ENCODE peak calls at places on chromosome 13, in five cellular contexts. B is effector memory CD4-positive, alpha-beta T cell; X is adrenal gland; T is BJ; L is WERI-Rb-1. I is an unnamed sample.

GRCh38 chr13:71218960-71219359 is 648.0 kb downstream of the DACH1 start:
- DNase-seq in B (no peak), X (no peak), T (no peak), L (peak), I (no peak)

GRCh38 chr13:51230473-51231105 is 8.4 kb downstream of the FAM124A start:
- DNase-seq in B (no peak), X (peak), T (no peak), L (peak), I (peak)

GRCh38 chr13:29908917-29909755 is 58.7 kb upstream of the UBL3 start:
- DNase-seq in B (no peak), X (no peak), T (no peak), L (peak), I (no peak)

GRCh38 chr13:83536153-83536552 is 346.1 kb downstream of the SLITRK1 start:
- DNase-seq in B (no peak), X (no peak), T (no peak), L (no peak), I (no peak)

GRCh38 chr13:47945738-47946137 is 55.3 kb downstream of the SUCLA2 start:
- DNase-seq in B (no peak), X (no peak), T (no peak), L (no peak), I (no peak)

GRCh38 chr13:73702419-73703071 is 431.7 kb downstream of the KLF12 start:
- DNase-seq in B (peak), X (no peak), T (no peak), L (no peak), I (no peak)

GRCh38 chr13:34179481-34179880 is 361.5 kb downstream of the RFC3 start:
- DNase-seq in B (no peak), X (no peak), T (no peak), L (no peak), I (no peak)

GRCh38 chr13:42592915-42593718 is 19.2 kb downstream of the TNFSF11 start:
- DNase-seq in B (no peak), X (no peak), T (no peak), L (no peak), I (no peak)

GRCh38 chr13:67725999-67726398 is 495.9 kb upstream of the PCDH9 start:
- DNase-seq in B (no peak), X (no peak), T (no peak), L (no peak), I (no peak)

GRCh38 chr13:37295046-37295445 is 189.6 kb upstream of the CSNK1A1L start:
- DNase-seq in B (no peak), X (no peak), T (no peak), L (no peak), I (no peak)

GRCh38 chr13:87057807-87058520 is 613.2 kb upstream of the SLITRK5 start:
- DNase-seq in B (no peak), X (no peak), T (no peak), L (no peak), I (no peak)

GRCh38 chr13:21688056-21688455 is 17.2 kb downstream of the FGF9 start:
- DNase-seq in B (no peak), X (no peak), T (no peak), L (no peak), I (no peak)

GRCh38 chr13:28885191-28885590 is 65.1 kb downstream of the MTUS2 start:
- DNase-seq in B (no peak), X (no peak), T (no peak), L (no peak), I (no peak)

GRCh38 chr13:56713656-56714055 is 427.1 kb upstream of the PRR20A start:
- DNase-seq in B (no peak), X (no peak), T (no peak), L (no peak), I (no peak)

GRCh38 chr13:60164490-60164889 is 762 bp upstream of the DIAPH3 start:
- DNase-seq in B (no peak), X (no peak), T (no peak), L (no peak), I (peak)

GRCh38 chr13:62049992-62050391 is 634.3 kb upstream of the PCDH20 start:
- DNase-seq in B (no peak), X (no peak), T (no peak), L (no peak), I (no peak)

GRCh38 chr13:46914341-46914740 is 17.5 kb upstream of the HTR2A start:
- DNase-seq in B (no peak), X (no peak), T (no peak), L (no peak), I (no peak)

GRCh38 chr13:110216403-110217041 is 90.4 kb downstream of the COL4A1 start:
- DNase-seq in B (no peak), X (peak), T (no peak), L (no peak), I (no peak)

GRCh38 chr13:75347457-75347856 is 134.5 kb downstream of the TBC1D4 start:
- DNase-seq in B (no peak), X (no peak), T (no peak), L (no peak), I (no peak)

GRCh38 chr13:97496511-97496910 is 62.5 kb downstream of the RAP2A start:
- DNase-seq in B (no peak), X (no peak), T (no peak), L (no peak), I (no peak)

GRCh38 chr13:42574011-42574410 is at the start of gene TNFSF11:
- DNase-seq in B (no peak), X (no peak), T (no peak), L (no peak), I (no peak)

GRCh38 chr13:109331898-109332297 is 454.5 kb downstream of the IRS2 start:
- DNase-seq in B (no peak), X (no peak), T (peak), L (no peak), I (no peak)

GRCh38 chr13:46668302-46668720 is 115.3 kb downstream of the LRCH1 start:
- DNase-seq in B (no peak), X (peak), T (peak), L (no peak), I (peak)

DNA sequence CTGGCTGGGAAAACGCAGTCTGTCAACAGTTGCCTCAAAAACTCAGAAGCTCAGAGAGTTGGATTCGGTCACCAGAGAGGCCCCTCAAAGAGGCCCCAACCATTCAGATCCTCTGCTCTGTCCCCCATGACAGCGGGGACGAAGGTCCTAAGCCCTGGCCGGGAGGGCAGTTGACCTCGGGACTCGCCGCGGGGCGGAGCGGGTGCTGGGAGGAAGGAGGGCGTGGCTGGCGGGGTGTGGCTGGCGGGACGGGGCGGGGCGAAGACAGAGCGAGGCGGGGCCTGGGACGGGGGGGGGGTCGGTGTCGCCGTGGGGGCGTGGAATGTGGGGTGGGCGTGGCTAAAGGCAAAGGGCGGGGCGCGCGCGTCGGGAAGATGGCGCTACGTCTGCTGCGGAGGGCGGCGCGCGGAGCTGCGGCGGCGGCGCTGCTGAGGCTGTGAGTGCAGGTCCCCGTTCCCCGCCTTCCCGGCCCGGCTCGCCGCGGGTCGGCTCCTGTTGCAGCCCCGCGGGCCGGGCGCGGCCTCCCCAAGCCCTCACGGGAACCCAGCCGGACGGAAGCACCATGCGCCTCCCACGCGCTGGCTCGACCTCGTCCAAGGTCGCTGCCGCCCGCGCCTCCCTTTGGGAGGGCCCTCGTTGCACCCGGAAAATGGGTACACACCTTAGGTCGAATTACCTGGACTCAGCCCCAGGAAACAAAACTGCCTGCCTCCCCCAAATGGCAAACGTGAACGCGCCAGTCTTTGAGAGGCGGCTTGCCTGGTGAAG is 105.2 kb downstream of the TM9SF2 start:
- DNase-seq in B (peak), X (peak), T (no peak), L (peak), I (peak)
- H3K4me3 ChIP-seq in B (peak), X (peak), T (peak), L (peak), I (peak)

GRCh38 chr13:40774672-40775071 is 3.7 kb upstream of the MRPS31 start:
- DNase-seq in B (no peak), X (no peak), T (no peak), L (no peak), I (no peak)

GRCh38 chr13:40777166-40777956 is 6.4 kb upstream of the MRPS31 start:
- DNase-seq in B (no peak), X (peak), T (no peak), L (peak), I (peak)

GRCh38 chr13:40777957-40778235 is 6.9 kb upstream of the MRPS31 start:
- DNase-seq in B (no peak), X (no peak), T (no peak), L (no peak), I (no peak)

GRCh38 chr13:40776232-40776631 is 5.2 kb upstream of the MRPS31 start:
- DNase-seq in B (no peak), X (no peak), T (no peak), L (no peak), I (no peak)

GRCh38 chr13:40776681-40777165 is 5.7 kb upstream of the MRPS31 start:
- DNase-seq in B (peak), X (no peak), T (no peak), L (no peak), I (no peak)
- H3K4me3 ChIP-seq in B (peak), X (no peak), T (no peak), L (no peak), I (no peak)

GRCh38 chr13:49454388-49455015 is 10.4 kb downstream of the SETDB2 start:
- DNase-seq in B (no peak), X (no peak), T (peak), L (no peak), I (no peak)
- H3K4me3 ChIP-seq in B (no peak), X (no peak), T (peak), L (no peak), I (no peak)

GRCh38 chr13:111868716-111869115 is 198.2 kb upstream of the SOX1 start:
- DNase-seq in B (no peak), X (no peak), T (no peak), L (no peak), I (no peak)
- H3K4me3 ChIP-seq in B (no peak), X (no peak), T (no peak), L (no peak), I (no peak)

GRCh38 chr13:45310341-45311138 is 30.4 kb downstream of the TPT1 start:
- DNase-seq in B (no peak), X (no peak), T (no peak), L (no peak), I (no peak)
- H3K4me3 ChIP-seq in B (peak), X (no peak), T (no peak), L (no peak), I (peak)

GRCh38 chr13:93305886-93306285 is 79.3 kb downstream of the GPC6 start:
- DNase-seq in B (no peak), X (no peak), T (no peak), L (no peak), I (no peak)

GRCh38 chr13:93307166-93307565 is 80.6 kb downstream of the GPC6 start:
- DNase-seq in B (no peak), X (no peak), T (no peak), L (no peak), I (no peak)

GRCh38 chr13:93304868-93305613 is 78.4 kb downstream of the GPC6 start:
- DNase-seq in B (no peak), X (no peak), T (no peak), L (peak), I (no peak)

GRCh38 chr13:93307651-93308050 is 81.0 kb downstream of the GPC6 start:
- DNase-seq in B (no peak), X (no peak), T (no peak), L (no peak), I (no peak)

GRCh38 chr13:93309886-93310520 is 83.4 kb downstream of the GPC6 start:
- DNase-seq in B (no peak), X (no peak), T (no peak), L (no peak), I (no peak)
- H3K4me3 ChIP-seq in B (no peak), X (no peak), T (no peak), L (no peak), I (no peak)

GRCh38 chr13:112069727-112070300 is 2.9 kb downstream of the SOX1 start:
- DNase-seq in B (no peak), X (no peak), T (no peak), L (no peak), I (no peak)

GRCh38 chr13:112071011-112071901 is 4.3 kb downstream of the SOX1 start:
- DNase-seq in B (no peak), X (no peak), T (no peak), L (no peak), I (no peak)

GRCh38 chr13:112073245-112074138 is 6.5 kb downstream of the SOX1 start:
- DNase-seq in B (no peak), X (no peak), T (no peak), L (no peak), I (no peak)

GRCh38 chr13:112072531-112073244 is 5.7 kb downstream of the SOX1 start:
- DNase-seq in B (no peak), X (no peak), T (no peak), L (peak), I (no peak)

GRCh38 chr13:112071902-112072530 is 5.1 kb downstream of the SOX1 start:
- DNase-seq in B (no peak), X (no peak), T (no peak), L (no peak), I (no peak)
- H3K4me3 ChIP-seq in B (no peak), X (no peak), T (no peak), L (no peak), I (no peak)

DNA sequence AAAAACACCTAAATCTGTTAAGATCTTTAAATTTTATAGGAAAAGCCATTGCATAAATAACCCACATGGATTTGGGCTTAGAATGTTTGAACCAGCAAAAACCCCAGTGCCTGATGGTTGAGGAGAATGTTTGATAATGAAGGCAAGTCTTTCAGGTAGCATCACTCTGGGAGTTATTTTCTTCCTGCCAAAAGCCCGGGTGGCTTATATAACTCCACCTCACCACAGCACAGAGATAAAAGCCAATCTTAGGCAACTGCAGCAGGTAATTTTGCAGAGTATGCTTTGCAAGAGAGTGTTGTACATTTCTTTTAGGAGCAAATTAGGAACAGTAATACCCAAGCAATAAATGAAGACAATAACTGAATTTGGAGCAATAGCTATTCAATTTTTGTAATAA is 7.8 kb upstream of the WASF3 start:
- DNase-seq in B (no peak), X (no peak), T (no peak), L (no peak), I (no peak)
- H3K4me3 ChIP-seq in B (no peak), X (no peak), T (no peak), L (no peak), I (no peak)

I was measured in colonic mucosa.